ENCODE peak calls at places on chromosomes 3 and 15, in eight cellular contexts. One of them, this sample, is unnamed.

GRCh38 chr3:17151598-17152373 is 267.0 kb downstream of the PLCL2 start:
- DNase-seq in NCI-H2081: no peak
- DNase-seq in AG10803: no peak
- DNase-seq in heart right ventricle: no peak
- DNase-seq in astrocyte of the cerebellum: no peak
- DNase-seq in EL: no peak
- DNase-seq in DMS 273 treated with DMSO at 0.1 percent for 48 hours: no peak
- DNase-seq in memory B cell: no peak
- DNase-seq in this sample: no peak

GRCh38 chr3:128170866-128171516 is 17.7 kb downstream of the EEFSEC start:
- DNase-seq in NCI-H2081: peak; percentile 65
- DNase-seq in AG10803: peak; percentile 84
- DNase-seq in heart right ventricle: peak; percentile 70
- DNase-seq in astrocyte of the cerebellum: peak; percentile 69
- DNase-seq in EL: peak; percentile 77
- DNase-seq in DMS 273 treated with DMSO at 0.1 percent for 48 hours: peak; percentile 70
- DNase-seq in memory B cell: no peak
- DNase-seq in this sample: peak; percentile 78

GRCh38 chr15:60358935-60359672 is 38.7 kb downstream of the ANXA2 start:
- DNase-seq in NCI-H2081: peak; percentile 85
- DNase-seq in AG10803: peak; percentile 66
- DNase-seq in heart right ventricle: no peak
- DNase-seq in astrocyte of the cerebellum: peak; percentile 37
- DNase-seq in EL: peak; percentile 57
- DNase-seq in DMS 273 treated with DMSO at 0.1 percent for 48 hours: no peak
- DNase-seq in memory B cell: no peak
- DNase-seq in this sample: peak; percentile 99

GRCh38 chr3:127123533-127123932 is 69.4 kb upstream of the PRR23E start:
- DNase-seq in NCI-H2081: no peak
- DNase-seq in AG10803: no peak
- DNase-seq in heart right ventricle: no peak
- DNase-seq in astrocyte of the cerebellum: no peak
- DNase-seq in EL: no peak
- DNase-seq in DMS 273 treated with DMSO at 0.1 percent for 48 hours: no peak
- DNase-seq in memory B cell: no peak
- DNase-seq in this sample: no peak

GRCh38 chr15:63880019-63880418 is 46.3 kb upstream of the HERC1 start:
- DNase-seq in NCI-H2081: no peak
- DNase-seq in AG10803: no peak
- DNase-seq in heart right ventricle: no peak
- DNase-seq in astrocyte of the cerebellum: no peak
- DNase-seq in EL: no peak
- DNase-seq in DMS 273 treated with DMSO at 0.1 percent for 48 hours: no peak
- DNase-seq in memory B cell: no peak
- DNase-seq in this sample: no peak

GRCh38 chr3:10280571-10280970 is 12.2 kb downstream of the GHRL start:
- DNase-seq in NCI-H2081: no peak
- DNase-seq in AG10803: no peak
- DNase-seq in heart right ventricle: no peak
- DNase-seq in astrocyte of the cerebellum: no peak
- DNase-seq in EL: no peak
- DNase-seq in DMS 273 treated with DMSO at 0.1 percent for 48 hours: no peak
- DNase-seq in memory B cell: no peak
- DNase-seq in this sample: no peak

GRCh38 chr3:177597325-177598109 is 400.2 kb upstream of the TBL1XR1 start:
- DNase-seq in NCI-H2081: peak; percentile 73
- DNase-seq in AG10803: peak; percentile 97
- DNase-seq in heart right ventricle: peak; percentile 60
- DNase-seq in astrocyte of the cerebellum: peak; percentile 97
- DNase-seq in EL: peak; percentile 82
- DNase-seq in DMS 273 treated with DMSO at 0.1 percent for 48 hours: no peak
- DNase-seq in memory B cell: peak; percentile 7
- DNase-seq in this sample: peak; percentile 41

GRCh38 chr3:45145681-45146614 is at the start of gene CDCP1:
- DNase-seq in NCI-H2081: peak; percentile 37
- DNase-seq in AG10803: no peak
- DNase-seq in heart right ventricle: no peak
- DNase-seq in astrocyte of the cerebellum: no peak
- DNase-seq in EL: peak; percentile 15
- DNase-seq in DMS 273 treated with DMSO at 0.1 percent for 48 hours: no peak
- DNase-seq in memory B cell: no peak
- DNase-seq in this sample: no peak

GRCh38 chr3:82743196-82743595 is 981.8 kb upstream of the GBE1 start:
- DNase-seq in NCI-H2081: no peak
- DNase-seq in AG10803: no peak
- DNase-seq in heart right ventricle: no peak
- DNase-seq in astrocyte of the cerebellum: no peak
- DNase-seq in EL: no peak
- DNase-seq in DMS 273 treated with DMSO at 0.1 percent for 48 hours: no peak
- DNase-seq in memory B cell: no peak
- DNase-seq in this sample: no peak

GRCh38 chr3:15071699-15072098 is 6.6 kb upstream of the MRPS25 start:
- DNase-seq in NCI-H2081: no peak
- DNase-seq in AG10803: peak; percentile 17
- DNase-seq in heart right ventricle: no peak
- DNase-seq in astrocyte of the cerebellum: no peak
- DNase-seq in EL: no peak
- DNase-seq in DMS 273 treated with DMSO at 0.1 percent for 48 hours: no peak
- DNase-seq in memory B cell: no peak
- DNase-seq in this sample: no peak

GRCh38 chr3:44072601-44073540 is 168.8 kb upstream of the TOPAZ1 start:
- DNase-seq in NCI-H2081: no peak
- DNase-seq in AG10803: no peak
- DNase-seq in heart right ventricle: no peak
- DNase-seq in astrocyte of the cerebellum: no peak
- DNase-seq in EL: no peak
- DNase-seq in DMS 273 treated with DMSO at 0.1 percent for 48 hours: no peak
- DNase-seq in memory B cell: no peak
- DNase-seq in this sample: no peak

GRCh38 chr3:122934251-122934650 is 93.3 kb downstream of the SEMA5B start:
- DNase-seq in NCI-H2081: no peak
- DNase-seq in AG10803: no peak
- DNase-seq in heart right ventricle: no peak
- DNase-seq in astrocyte of the cerebellum: no peak
- DNase-seq in EL: no peak
- DNase-seq in DMS 273 treated with DMSO at 0.1 percent for 48 hours: no peak
- DNase-seq in memory B cell: no peak
- DNase-seq in this sample: peak; percentile 14

GRCh38 chr3:169665264-169666078 is 2.0 kb upstream of the MECOM start:
- DNase-seq in NCI-H2081: no peak
- DNase-seq in AG10803: no peak
- DNase-seq in heart right ventricle: no peak
- DNase-seq in astrocyte of the cerebellum: no peak
- DNase-seq in EL: no peak
- DNase-seq in DMS 273 treated with DMSO at 0.1 percent for 48 hours: no peak
- DNase-seq in memory B cell: no peak
- DNase-seq in this sample: no peak

GRCh38 chr3:152811974-152812760 is 22.8 kb upstream of the P2RY1 start:
- DNase-seq in NCI-H2081: no peak
- DNase-seq in AG10803: no peak
- DNase-seq in heart right ventricle: no peak
- DNase-seq in astrocyte of the cerebellum: no peak
- DNase-seq in EL: no peak
- DNase-seq in DMS 273 treated with DMSO at 0.1 percent for 48 hours: no peak
- DNase-seq in memory B cell: no peak
- DNase-seq in this sample: no peak

GRCh38 chr3:129626744-129627349 is 20.4 kb upstream of the PLXND1 start:
- DNase-seq in NCI-H2081: peak; percentile 64
- DNase-seq in AG10803: peak; percentile 85
- DNase-seq in heart right ventricle: peak; percentile 95
- DNase-seq in astrocyte of the cerebellum: no peak
- DNase-seq in EL: peak; percentile 91
- DNase-seq in DMS 273 treated with DMSO at 0.1 percent for 48 hours: peak; percentile 89
- DNase-seq in memory B cell: peak; percentile 45
- DNase-seq in this sample: peak; percentile 97

GRCh38 chr3:12756635-12757034 is 2.4 kb downstream of the TMEM40 start:
- DNase-seq in NCI-H2081: no peak
- DNase-seq in AG10803: no peak
- DNase-seq in heart right ventricle: no peak
- DNase-seq in astrocyte of the cerebellum: no peak
- DNase-seq in EL: no peak
- DNase-seq in DMS 273 treated with DMSO at 0.1 percent for 48 hours: no peak
- DNase-seq in memory B cell: no peak
- DNase-seq in this sample: no peak

GRCh38 chr3:71584216-71585061 is 911 bp upstream of the FOXP1 start:
- DNase-seq in NCI-H2081: no peak
- DNase-seq in AG10803: peak; percentile 50
- DNase-seq in heart right ventricle: peak; percentile 43
- DNase-seq in astrocyte of the cerebellum: no peak
- DNase-seq in EL: peak; percentile 63
- DNase-seq in DMS 273 treated with DMSO at 0.1 percent for 48 hours: peak; percentile 36
- DNase-seq in memory B cell: no peak
- DNase-seq in this sample: peak; percentile 47

GRCh38 chr3:188792788-188793187 is 379.0 kb upstream of the TPRG1 start:
- DNase-seq in NCI-H2081: no peak
- DNase-seq in AG10803: peak; percentile 48
- DNase-seq in heart right ventricle: peak; percentile 18
- DNase-seq in astrocyte of the cerebellum: no peak
- DNase-seq in EL: no peak
- DNase-seq in DMS 273 treated with DMSO at 0.1 percent for 48 hours: no peak
- DNase-seq in memory B cell: no peak
- DNase-seq in this sample: no peak

GRCh38 chr3:191987951-191988350 is 527.0 kb downstream of the PYDC2 start:
- DNase-seq in NCI-H2081: peak; percentile 32
- DNase-seq in AG10803: no peak
- DNase-seq in heart right ventricle: no peak
- DNase-seq in astrocyte of the cerebellum: peak; percentile 29
- DNase-seq in EL: peak; percentile 4
- DNase-seq in DMS 273 treated with DMSO at 0.1 percent for 48 hours: no peak
- DNase-seq in memory B cell: no peak
- DNase-seq in this sample: no peak

GRCh38 chr15:51133140-51133630 is 38.5 kb upstream of the TNFAIP8L3 start:
- DNase-seq in NCI-H2081: no peak
- DNase-seq in AG10803: no peak
- DNase-seq in heart right ventricle: no peak
- DNase-seq in astrocyte of the cerebellum: no peak
- DNase-seq in EL: no peak
- DNase-seq in DMS 273 treated with DMSO at 0.1 percent for 48 hours: no peak
- DNase-seq in memory B cell: no peak
- DNase-seq in this sample: peak; percentile 82

GRCh38 chr3:160018959-160019358 is 30.3 kb downstream of the IL12A start:
- DNase-seq in NCI-H2081: no peak
- DNase-seq in AG10803: no peak
- DNase-seq in heart right ventricle: no peak
- DNase-seq in astrocyte of the cerebellum: no peak
- DNase-seq in EL: no peak
- DNase-seq in DMS 273 treated with DMSO at 0.1 percent for 48 hours: no peak
- DNase-seq in memory B cell: no peak
- DNase-seq in this sample: peak; percentile 7

GRCh38 chr15:62985768-62986167 is 56.8 kb upstream of the TPM1 start:
- DNase-seq in NCI-H2081: no peak
- DNase-seq in AG10803: peak; percentile 80
- DNase-seq in heart right ventricle: no peak
- DNase-seq in astrocyte of the cerebellum: peak; percentile 88
- DNase-seq in EL: peak; percentile 99
- DNase-seq in DMS 273 treated with DMSO at 0.1 percent for 48 hours: no peak
- DNase-seq in memory B cell: no peak
- DNase-seq in this sample: no peak

GRCh38 chr3:167467848-167468611 is 5.8 kb downstream of the SERPINI2 start:
- DNase-seq in NCI-H2081: no peak
- DNase-seq in AG10803: no peak
- DNase-seq in heart right ventricle: no peak
- DNase-seq in astrocyte of the cerebellum: no peak
- DNase-seq in EL: no peak
- DNase-seq in DMS 273 treated with DMSO at 0.1 percent for 48 hours: no peak
- DNase-seq in memory B cell: no peak
- DNase-seq in this sample: no peak

GRCh38 chr3:134458451-134458850 is 27.3 kb downstream of the ANAPC13 start:
- DNase-seq in NCI-H2081: no peak
- DNase-seq in AG10803: no peak
- DNase-seq in heart right ventricle: no peak
- DNase-seq in astrocyte of the cerebellum: no peak
- DNase-seq in EL: no peak
- DNase-seq in DMS 273 treated with DMSO at 0.1 percent for 48 hours: no peak
- DNase-seq in memory B cell: no peak
- DNase-seq in this sample: no peak

GRCh38 chr15:82047493-82048446 is 2.0 kb upstream of the MEX3B start:
- DNase-seq in NCI-H2081: no peak
- DNase-seq in AG10803: no peak
- DNase-seq in heart right ventricle: peak; percentile 15
- DNase-seq in astrocyte of the cerebellum: peak; percentile 9
- DNase-seq in EL: no peak
- DNase-seq in DMS 273 treated with DMSO at 0.1 percent for 48 hours: no peak
- DNase-seq in memory B cell: no peak
- DNase-seq in this sample: no peak

GRCh38 chr3:184037816-184038215 is 6.3 kb downstream of the HTR3D start:
- DNase-seq in NCI-H2081: no peak
- DNase-seq in AG10803: no peak
- DNase-seq in heart right ventricle: no peak
- DNase-seq in astrocyte of the cerebellum: no peak
- DNase-seq in EL: no peak
- DNase-seq in DMS 273 treated with DMSO at 0.1 percent for 48 hours: no peak
- DNase-seq in memory B cell: no peak
- DNase-seq in this sample: no peak

GRCh38 chr15:57375827-57376694 is at the start of gene CGNL1:
- DNase-seq in NCI-H2081: no peak
- DNase-seq in AG10803: no peak
- DNase-seq in heart right ventricle: peak; percentile 24
- DNase-seq in astrocyte of the cerebellum: no peak
- DNase-seq in EL: peak; percentile 52
- DNase-seq in DMS 273 treated with DMSO at 0.1 percent for 48 hours: no peak
- DNase-seq in memory B cell: no peak
- DNase-seq in this sample: no peak

GRCh38 chr3:12483364-12483763 is 916 bp upstream of the TSEN2 start:
- DNase-seq in NCI-H2081: no peak
- DNase-seq in AG10803: no peak
- DNase-seq in heart right ventricle: no peak
- DNase-seq in astrocyte of the cerebellum: no peak
- DNase-seq in EL: peak; percentile 10
- DNase-seq in DMS 273 treated with DMSO at 0.1 percent for 48 hours: no peak
- DNase-seq in memory B cell: no peak
- DNase-seq in this sample: peak; percentile 44

GRCh38 chr3:10289785-10290355 is 2.9 kb downstream of the GHRL start:
- DNase-seq in NCI-H2081: no peak
- DNase-seq in AG10803: no peak
- DNase-seq in heart right ventricle: no peak
- DNase-seq in astrocyte of the cerebellum: no peak
- DNase-seq in EL: no peak
- DNase-seq in DMS 273 treated with DMSO at 0.1 percent for 48 hours: no peak
- DNase-seq in memory B cell: no peak
- DNase-seq in this sample: peak; percentile 80

GRCh38 chr3:154973851-154974250 is 106.3 kb upstream of the MME start:
- DNase-seq in NCI-H2081: no peak
- DNase-seq in AG10803: no peak
- DNase-seq in heart right ventricle: no peak
- DNase-seq in astrocyte of the cerebellum: no peak
- DNase-seq in EL: peak; percentile 20
- DNase-seq in DMS 273 treated with DMSO at 0.1 percent for 48 hours: no peak
- DNase-seq in memory B cell: no peak
- DNase-seq in this sample: no peak

GRCh38 chr15:100335335-100335999 is 6.3 kb downstream of the ADAMTS17 start:
- DNase-seq in NCI-H2081: no peak
- DNase-seq in AG10803: no peak
- DNase-seq in heart right ventricle: no peak
- DNase-seq in astrocyte of the cerebellum: no peak
- DNase-seq in EL: no peak
- DNase-seq in DMS 273 treated with DMSO at 0.1 percent for 48 hours: no peak
- DNase-seq in memory B cell: no peak
- DNase-seq in this sample: peak; percentile 10

GRCh38 chr3:3552741-3553140 is 246.5 kb upstream of the LRRN1 start:
- DNase-seq in NCI-H2081: no peak
- DNase-seq in AG10803: no peak
- DNase-seq in heart right ventricle: no peak
- DNase-seq in astrocyte of the cerebellum: peak; percentile 82
- DNase-seq in EL: no peak
- DNase-seq in DMS 273 treated with DMSO at 0.1 percent for 48 hours: no peak
- DNase-seq in memory B cell: no peak
- DNase-seq in this sample: no peak

GRCh38 chr3:140103166-140103565 is 168.2 kb downstream of the CLSTN2 start:
- DNase-seq in NCI-H2081: no peak
- DNase-seq in AG10803: no peak
- DNase-seq in heart right ventricle: no peak
- DNase-seq in astrocyte of the cerebellum: no peak
- DNase-seq in EL: no peak
- DNase-seq in DMS 273 treated with DMSO at 0.1 percent for 48 hours: no peak
- DNase-seq in memory B cell: no peak
- DNase-seq in this sample: no peak

This sample was measured in NCI-H2171 treated with DMSO at 0.1 percent for 48 hours.